ENCODE peak calls at places on chromosomes 4 and X, in seven cellular contexts. N, S, B, Y, V, Q and U are unnamed samples.

GRCh38 chrX:42530027-42530426 is 247.9 kb downstream of the PPP1R2C start:
- DNase-seq in B (no peak), S (no peak), Y (peak), V (no peak), Q (no peak), N (peak), U (no peak)

GRCh38 chr4:186554890-186555827 is at the start of gene MTNR1A:
- DNase-seq in Q (no peak), S (no peak), V (no peak), Y (no peak), B (no peak), N (peak), U (no peak)

GRCh38 chrX:138058931-138059330 is 493.0 kb downstream of the ZIC3 start:
- DNase-seq in V (no peak), Q (no peak), B (no peak), Y (no peak), N (no peak), S (no peak), U (no peak)

GRCh38 chr4:106351016-106351415 is 17.6 kb downstream of the GIMD1 start:
- DNase-seq in S (no peak), B (no peak), V (no peak), N (no peak), Q (no peak), Y (no peak), U (no peak)

GRCh38 chr4:100372432-100372831 is 145.4 kb downstream of the EMCN start:
- DNase-seq in S (no peak), N (peak), V (peak), Y (no peak), B (no peak), Q (no peak), U (no peak)

GRCh38 chr4:6361076-6361784 is 91.6 kb downstream of the WFS1 start:
- DNase-seq in Q (no peak), S (no peak), N (no peak), B (no peak), V (no peak), Y (no peak), U (no peak)

GRCh38 chr4:124907881-124908280 is 195.3 kb upstream of the ANKRD50 start:
- DNase-seq in V (no peak), B (no peak), Y (peak), N (no peak), S (no peak), Q (no peak), U (no peak)

GRCh38 chr4:137909910-137910309 is 332.2 kb downstream of the SLC7A11 start:
- DNase-seq in V (no peak), S (peak), N (peak), B (no peak), Q (no peak), Y (no peak), U (no peak)

GRCh38 chr4:141580523-141580922 is 55.9 kb upstream of the IL15 start:
- DNase-seq in Y (no peak), S (no peak), V (peak), Q (no peak), N (no peak), B (no peak), U (no peak)

GRCh38 chr4:74042681-74043080 is 4.2 kb upstream of the CXCL3 start:
- DNase-seq in Q (no peak), V (no peak), N (peak), Y (no peak), B (no peak), S (no peak), U (no peak)

GRCh38 chrX:15566244-15566643 is 34.5 kb downstream of the ACE2 start:
- DNase-seq in Y (no peak), N (no peak), S (no peak), V (no peak), Q (no peak), B (no peak), U (no peak)